ENCODE peak calls at places on chromosomes 4 and X, in six cellular contexts. One of them, this sample, is unnamed.

GRCh38 chrX:109830704-109831206 is 97.7 kb upstream of the ACSL4 start:
- DNase-seq in NT2/D1: no peak
- DNase-seq in DND-41: no peak
- DNase-seq in colonic mucosa: no peak
- DNase-seq in astrocyte: peak; percentile 67
- DNase-seq in mesendoderm: no peak
- DNase-seq in this sample: no peak

GRCh38 chr4:122827258-122827887 is 742 bp downstream of the FGF2 start:
- DNase-seq in NT2/D1: no peak
- DNase-seq in DND-41: no peak
- DNase-seq in astrocyte: no peak
- DNase-seq in mesendoderm: peak; percentile 62
- DNase-seq in colonic mucosa: peak; percentile 21
- DNase-seq in this sample: peak; percentile 52

GRCh38 chr4:17163156-17163555 is 264.7 kb upstream of the LDB2 start:
- DNase-seq in mesendoderm: no peak
- DNase-seq in colonic mucosa: no peak
- DNase-seq in astrocyte: no peak
- DNase-seq in NT2/D1: no peak
- DNase-seq in DND-41: no peak
- DNase-seq in this sample: no peak

GRCh38 chrX:68443155-68443868 is 10.0 kb upstream of the OPHN1 start:
- DNase-seq in mesendoderm: no peak
- DNase-seq in astrocyte: peak; percentile 47
- DNase-seq in DND-41: peak; percentile 48
- DNase-seq in NT2/D1: no peak
- DNase-seq in colonic mucosa: no peak
- DNase-seq in this sample: no peak

GRCh38 chr4:183657564-183657963 is 1.4 kb downstream of the RWDD4 start:
- DNase-seq in DND-41: no peak
- DNase-seq in colonic mucosa: no peak
- DNase-seq in mesendoderm: no peak
- DNase-seq in astrocyte: no peak
- DNase-seq in NT2/D1: no peak
- DNase-seq in this sample: no peak

GRCh38 chrX:96979766-96980165 is 96.1 kb downstream of the RPA4 start:
- DNase-seq in DND-41: no peak
- DNase-seq in mesendoderm: no peak
- DNase-seq in NT2/D1: no peak
- DNase-seq in colonic mucosa: no peak
- DNase-seq in astrocyte: no peak
- DNase-seq in this sample: no peak

GRCh38 chr4:83013931-83014330 is 3.3 kb upstream of the LIN54 start:
- DNase-seq in NT2/D1: no peak
- DNase-seq in astrocyte: no peak
- DNase-seq in colonic mucosa: no peak
- DNase-seq in mesendoderm: no peak
- DNase-seq in DND-41: no peak
- DNase-seq in this sample: no peak

GRCh38 chrX:13551610-13552009 is 17.8 kb upstream of the EGFL6 start:
- DNase-seq in astrocyte: no peak
- DNase-seq in DND-41: no peak
- DNase-seq in colonic mucosa: no peak
- DNase-seq in mesendoderm: no peak
- DNase-seq in NT2/D1: no peak
- DNase-seq in this sample: no peak

GRCh38 chr4:135994360-135994759 is 1537.9 kb downstream of the PCDH18 start:
- DNase-seq in DND-41: no peak
- DNase-seq in mesendoderm: no peak
- DNase-seq in astrocyte: no peak
- DNase-seq in colonic mucosa: no peak
- DNase-seq in NT2/D1: no peak
- DNase-seq in this sample: no peak

GRCh38 chr4:120801171-120801758 is 121.3 kb downstream of the PRDM5 start:
- DNase-seq in DND-41: no peak
- DNase-seq in mesendoderm: no peak
- DNase-seq in NT2/D1: no peak
- DNase-seq in colonic mucosa: no peak
- DNase-seq in astrocyte: peak; percentile 94
- DNase-seq in this sample: no peak

GRCh38 chrX:28668303-28668702 is 81.1 kb downstream of the IL1RAPL1 start:
- DNase-seq in colonic mucosa: no peak
- DNase-seq in astrocyte: no peak
- DNase-seq in DND-41: no peak
- DNase-seq in NT2/D1: no peak
- DNase-seq in mesendoderm: no peak
- DNase-seq in this sample: no peak

GRCh38 chrX:49278081-49278480 is 8.5 kb downstream of the PPP1R3F start:
- DNase-seq in astrocyte: no peak
- DNase-seq in mesendoderm: no peak
- DNase-seq in colonic mucosa: no peak
- DNase-seq in DND-41: no peak
- DNase-seq in NT2/D1: no peak
- DNase-seq in this sample: peak; percentile 9

GRCh38 chrX:109301177-109301576 is 180.7 kb downstream of the GUCY2F start:
- DNase-seq in mesendoderm: no peak
- DNase-seq in NT2/D1: no peak
- DNase-seq in colonic mucosa: no peak
- DNase-seq in DND-41: no peak
- DNase-seq in astrocyte: no peak
- DNase-seq in this sample: no peak

GRCh38 chrX:53684415-53685192 is 1.9 kb downstream of the HUWE1 start:
- DNase-seq in DND-41: no peak
- DNase-seq in colonic mucosa: no peak
- DNase-seq in astrocyte: no peak
- DNase-seq in NT2/D1: no peak
- DNase-seq in mesendoderm: peak; percentile 9
- DNase-seq in this sample: peak; percentile 39

GRCh38 chr4:2791518-2792395 is 1.1 kb upstream of the SH3BP2 start:
- DNase-seq in astrocyte: no peak
- DNase-seq in mesendoderm: no peak
- DNase-seq in colonic mucosa: peak; percentile 30
- DNase-seq in NT2/D1: no peak
- DNase-seq in DND-41: no peak
- DNase-seq in this sample: no peak

GRCh38 chrX:12080265-12080664 is 58.0 kb upstream of the FRMPD4 start:
- DNase-seq in mesendoderm: peak; percentile 52
- DNase-seq in astrocyte: peak; percentile 6
- DNase-seq in DND-41: no peak
- DNase-seq in colonic mucosa: no peak
- DNase-seq in NT2/D1: peak; percentile 48
- DNase-seq in this sample: peak; percentile 77

GRCh38 chr4:119040711-119041185 is 94.9 kb upstream of the MYOZ2 start:
- DNase-seq in NT2/D1: no peak
- DNase-seq in astrocyte: peak; percentile 93
- DNase-seq in DND-41: no peak
- DNase-seq in mesendoderm: peak; percentile 28
- DNase-seq in colonic mucosa: no peak
- DNase-seq in this sample: no peak

GRCh38 chr4:119039160-119039559 is 96.5 kb upstream of the MYOZ2 start:
- DNase-seq in DND-41: no peak
- DNase-seq in NT2/D1: no peak
- DNase-seq in mesendoderm: no peak
- DNase-seq in astrocyte: no peak
- DNase-seq in colonic mucosa: no peak
- DNase-seq in this sample: no peak

GRCh38 chr4:119038465-119038864 is 97.2 kb upstream of the MYOZ2 start:
- DNase-seq in NT2/D1: no peak
- DNase-seq in astrocyte: peak; percentile 46
- DNase-seq in DND-41: no peak
- DNase-seq in colonic mucosa: no peak
- DNase-seq in mesendoderm: no peak
- DNase-seq in this sample: no peak

GRCh38 chr4:119040261-119040660 is 95.4 kb upstream of the MYOZ2 start:
- DNase-seq in mesendoderm: no peak
- DNase-seq in DND-41: no peak
- DNase-seq in colonic mucosa: no peak
- DNase-seq in astrocyte: peak; percentile 18
- DNase-seq in NT2/D1: no peak
- DNase-seq in this sample: no peak

GRCh38 chr4:119039779-119040178 is 95.9 kb upstream of the MYOZ2 start:
- DNase-seq in mesendoderm: peak; percentile 70
- DNase-seq in colonic mucosa: no peak
- DNase-seq in DND-41: no peak
- DNase-seq in astrocyte: no peak
- DNase-seq in NT2/D1: no peak
- DNase-seq in this sample: peak; percentile 51
- H3K9ac ChIP-seq in mesendoderm: no peak overlapping the region
- H3K9ac ChIP-seq in colonic mucosa: no peak overlapping the region
- H3K9ac ChIP-seq in DND-41: no peak overlapping the region
- H3K9ac ChIP-seq in astrocyte: no peak overlapping the region
- H3K9ac ChIP-seq in NT2/D1: no peak overlapping the region
- H3K9ac ChIP-seq in this sample: no peak overlapping the region

DNA sequence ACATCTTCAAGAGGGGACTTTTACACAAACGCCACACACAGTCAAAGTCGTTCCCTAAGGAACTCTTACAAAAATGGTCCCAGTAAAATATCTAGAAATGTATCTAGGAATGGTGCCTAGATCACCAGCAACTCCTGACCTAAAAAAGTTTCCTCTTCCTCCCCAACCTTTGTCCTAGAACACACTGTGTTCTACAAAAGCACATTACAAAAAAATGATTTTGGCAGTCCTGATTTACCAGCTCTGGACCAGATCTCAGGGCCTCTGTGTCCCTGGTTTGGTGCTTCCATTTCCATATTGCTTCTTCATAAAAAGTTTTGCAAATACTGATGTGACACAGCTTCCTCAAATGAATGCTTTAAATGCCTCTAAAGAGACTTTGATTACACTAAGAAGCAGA is 55.0 kb downstream of the LNX1 start:
- DNase-seq in astrocyte: no peak
- DNase-seq in colonic mucosa: no peak
- DNase-seq in DND-41: no peak
- DNase-seq in mesendoderm: no peak
- DNase-seq in NT2/D1: no peak
- DNase-seq in this sample: no peak
- H3K9ac ChIP-seq in astrocyte: no peak overlapping the region
- H3K9ac ChIP-seq in colonic mucosa: no peak overlapping the region
- H3K9ac ChIP-seq in DND-41: no peak overlapping the region
- H3K9ac ChIP-seq in mesendoderm: no peak overlapping the region
- H3K9ac ChIP-seq in NT2/D1: no peak overlapping the region
- H3K9ac ChIP-seq in this sample: no peak overlapping the region

GRCh38 chr4:1009647-1010521 is 1.5 kb upstream of the FGFRL1 start:
- DNase-seq in mesendoderm: peak; percentile 45
- DNase-seq in colonic mucosa: peak; percentile 84
- DNase-seq in DND-41: no peak
- DNase-seq in NT2/D1: no peak
- DNase-seq in astrocyte: no peak
- DNase-seq in this sample: peak; percentile 87

GRCh38 chr4:1011022-1011694 is at the start of gene FGFRL1:
- DNase-seq in mesendoderm: peak; percentile 88
- DNase-seq in DND-41: no peak
- DNase-seq in colonic mucosa: peak; percentile 96
- DNase-seq in astrocyte: peak; percentile 64
- DNase-seq in NT2/D1: peak; percentile 58
- DNase-seq in this sample: peak; percentile 94

GRCh38 chr4:1008840-1009646 is 2.4 kb upstream of the FGFRL1 start:
- DNase-seq in DND-41: no peak
- DNase-seq in mesendoderm: peak; percentile 23
- DNase-seq in astrocyte: no peak
- DNase-seq in NT2/D1: no peak
- DNase-seq in colonic mucosa: peak; percentile 48
- DNase-seq in this sample: no peak

GRCh38 chr4:1012031-1012739 is 759 bp downstream of the FGFRL1 start:
- DNase-seq in colonic mucosa: peak; percentile 71
- DNase-seq in mesendoderm: peak; percentile 82
- DNase-seq in NT2/D1: no peak
- DNase-seq in astrocyte: peak; percentile 30
- DNase-seq in DND-41: no peak
- DNase-seq in this sample: no peak

DNA sequence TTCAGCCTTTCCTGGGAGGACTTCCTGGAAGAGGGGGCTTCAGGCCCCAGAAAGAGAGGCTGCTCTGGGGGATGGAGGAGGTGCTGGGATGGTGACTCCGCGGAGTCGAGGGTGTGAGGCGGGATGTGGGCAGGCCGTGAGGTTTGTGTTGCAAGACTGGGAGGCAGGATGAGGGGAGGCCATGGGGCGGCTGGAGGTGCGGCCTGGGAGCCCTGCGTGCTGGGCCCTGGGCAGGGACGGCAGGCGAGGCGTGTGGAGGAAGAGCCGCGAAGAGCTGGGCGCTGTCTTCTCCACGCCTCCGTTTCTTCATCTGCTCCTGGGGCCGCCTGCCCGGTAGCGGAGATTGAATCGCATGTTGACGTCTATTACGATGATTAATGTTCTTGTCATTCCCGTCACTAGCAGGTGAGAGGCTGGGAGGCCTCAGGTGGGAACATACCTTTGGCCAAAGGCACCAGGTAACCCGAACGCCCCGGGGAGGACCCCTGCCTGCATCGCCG is 854 bp upstream of the FGFRL1 start:
- DNase-seq in colonic mucosa: peak; percentile 68
- DNase-seq in mesendoderm: peak; percentile 59
- DNase-seq in DND-41: no peak
- DNase-seq in NT2/D1: no peak
- DNase-seq in astrocyte: peak; percentile 58
- DNase-seq in this sample: no peak
- H3K9ac ChIP-seq in colonic mucosa: peak overlapping the region; percentile 60
- H3K9ac ChIP-seq in mesendoderm: no peak overlapping the region
- H3K9ac ChIP-seq in DND-41: no peak overlapping the region
- H3K9ac ChIP-seq in NT2/D1: peak overlapping the region; percentile 32
- H3K9ac ChIP-seq in astrocyte: no peak overlapping the region
- H3K9ac ChIP-seq in this sample: no peak overlapping the region

GRCh38 chr4:75345436-75345835 is 168.8 kb downstream of the RCHY1 start:
- DNase-seq in mesendoderm: no peak
- DNase-seq in astrocyte: peak; percentile 1
- DNase-seq in DND-41: no peak
- DNase-seq in NT2/D1: no peak
- DNase-seq in colonic mucosa: no peak
- DNase-seq in this sample: no peak
- H3K9ac ChIP-seq in mesendoderm: no peak overlapping the region
- H3K9ac ChIP-seq in astrocyte: no peak overlapping the region
- H3K9ac ChIP-seq in DND-41: no peak overlapping the region
- H3K9ac ChIP-seq in NT2/D1: no peak overlapping the region
- H3K9ac ChIP-seq in colonic mucosa: no peak overlapping the region
- H3K9ac ChIP-seq in this sample: no peak overlapping the region

This sample was measured in Karpas-422.